ENCODE peak calls at places on chromosomes 12 and 14, in nine cellular contexts. G, R, N, A, J, F, P, H and Z are unnamed samples.

GRCh38 chr14:52776816-52777215 is 14.6 kb downstream of the GNPNAT1 start:
- DNase-seq in P (no peak), R (no peak), N (no peak), F (no peak), J (no peak), A (no peak), H (no peak), G (no peak), Z (no peak)

GRCh38 chr12:29750131-29750927 is 33.4 kb downstream of the TMTC1 start:
- DNase-seq in H (no peak), J (peak; percentile 75), G (no peak), A (no peak), N (no peak), P (no peak), R (no peak), F (no peak), Z (peak; percentile 53)

GRCh38 chr14:35292770-35293561 is 784 bp downstream of the PSMA6 start:
- DNase-seq in A (no peak), H (no peak), G (no peak), F (no peak), R (no peak), N (peak; percentile 11), P (no peak), J (no peak), Z (peak; percentile 30)

GRCh38 chr12:79681008-79681590 is 9.7 kb downstream of the PAWR start:
- DNase-seq in P (no peak), A (no peak), F (no peak), G (peak; percentile 54), J (no peak), N (peak; percentile 76), H (no peak), R (no peak), Z (peak; percentile 71)

GRCh38 chr14:75147423-75148071 is 20.7 kb upstream of the NEK9 start:
- DNase-seq in F (peak; percentile 78), N (peak; percentile 85), J (no peak), G (peak; percentile 98), A (peak; percentile 95), R (no peak), H (peak; percentile 69), P (peak; percentile 61), Z (peak; percentile 89)

GRCh38 chr14:20302042-20302761 is 3.5 kb downstream of the TTC5 start:
- DNase-seq in A (no peak), N (peak; percentile 35), P (no peak), J (no peak), H (no peak), F (no peak), R (no peak), G (peak; percentile 27), Z (peak; percentile 46)

GRCh38 chr12:104764225-104765073 is 193.6 kb downstream of the SLC41A2 start:
- DNase-seq in A (peak; percentile 17), G (no peak), H (no peak), F (no peak), J (peak; percentile 36), P (no peak), R (peak; percentile 46), N (no peak), Z (no peak)

GRCh38 chr12:43637116-43637515 is 85.1 kb upstream of the ADAMTS20 start:
- DNase-seq in G (no peak), H (no peak), R (no peak), J (no peak), F (no peak), P (no peak), A (no peak), N (no peak), Z (no peak)

GRCh38 chr12:101696477-101697196 is 803 bp upstream of the CHPT1 start:
- DNase-seq in J (no peak), G (peak; percentile 18), P (peak; percentile 63), H (peak; percentile 32), F (peak; percentile 57), A (peak; percentile 89), R (peak; percentile 31), N (peak; percentile 20), Z (no peak)

GRCh38 chr14:22542360-22542759 is 46.7 kb downstream of the DAD1 start:
- DNase-seq in G (no peak), H (no peak), N (no peak), R (no peak), F (no peak), J (no peak), P (no peak), A (no peak), Z (no peak)

GRCh38 chr12:30794591-30795409 is 40.0 kb upstream of the CAPRIN2 start:
- DNase-seq in H (no peak), F (no peak), J (no peak), A (no peak), N (peak; percentile 86), R (no peak), G (peak; percentile 97), P (peak; percentile 47), Z (peak; percentile 97)

GRCh38 chr12:109147954-109148353 is 31.6 kb downstream of the ACACB start:
- DNase-seq in R (no peak), N (peak; percentile 81), A (no peak), F (no peak), G (peak; percentile 37), H (no peak), P (no peak), J (no peak), Z (no peak)

GRCh38 chr12:46547421-46548340 is 175.1 kb upstream of the SLC38A2 start:
- DNase-seq in R (no peak), G (no peak), P (no peak), J (no peak), A (no peak), F (no peak), H (no peak), N (peak; percentile 49), Z (no peak)

GRCh38 chr12:87848248-87848868 is 180.8 kb downstream of the C12orf50 start:
- DNase-seq in H (no peak), F (no peak), P (peak; percentile 20), N (peak; percentile 72), R (peak; percentile 54), J (peak; percentile 12), G (peak; percentile 89), A (no peak), Z (peak; percentile 82)

GRCh38 chr12:122852336-122853275 is 17.3 kb downstream of the HIP1R start:
- DNase-seq in G (peak; percentile 43), N (peak; percentile 31), P (no peak), R (no peak), F (no peak), H (no peak), A (no peak), J (no peak), Z (no peak)

GRCh38 chr12:33248364-33248763 is 191.3 kb downstream of the SYT10 start:
- DNase-seq in P (no peak), G (no peak), J (no peak), H (no peak), N (no peak), A (no peak), R (no peak), F (no peak), Z (no peak)

GRCh38 chr12:33247625-33248024 is 192.0 kb downstream of the SYT10 start:
- DNase-seq in G (no peak), R (no peak), N (no peak), P (no peak), F (no peak), J (no peak), H (no peak), A (no peak), Z (no peak)

GRCh38 chr12:33253123-33253522 is 186.5 kb downstream of the SYT10 start:
- DNase-seq in F (no peak), N (no peak), R (no peak), P (no peak), A (no peak), J (no peak), H (no peak), G (no peak), Z (no peak)

GRCh38 chr12:33251548-33251947 is 188.1 kb downstream of the SYT10 start:
- DNase-seq in R (no peak), H (no peak), G (no peak), J (no peak), A (no peak), N (no peak), P (no peak), F (no peak), Z (no peak)
- H3K4me3 ChIP-seq in R (no peak overlapping the region), H (no peak overlapping the region), G (no peak overlapping the region), J (no peak overlapping the region), A (no peak overlapping the region), N (no peak overlapping the region), P (no peak overlapping the region), F (no peak overlapping the region), Z (no peak overlapping the region)

DNA sequence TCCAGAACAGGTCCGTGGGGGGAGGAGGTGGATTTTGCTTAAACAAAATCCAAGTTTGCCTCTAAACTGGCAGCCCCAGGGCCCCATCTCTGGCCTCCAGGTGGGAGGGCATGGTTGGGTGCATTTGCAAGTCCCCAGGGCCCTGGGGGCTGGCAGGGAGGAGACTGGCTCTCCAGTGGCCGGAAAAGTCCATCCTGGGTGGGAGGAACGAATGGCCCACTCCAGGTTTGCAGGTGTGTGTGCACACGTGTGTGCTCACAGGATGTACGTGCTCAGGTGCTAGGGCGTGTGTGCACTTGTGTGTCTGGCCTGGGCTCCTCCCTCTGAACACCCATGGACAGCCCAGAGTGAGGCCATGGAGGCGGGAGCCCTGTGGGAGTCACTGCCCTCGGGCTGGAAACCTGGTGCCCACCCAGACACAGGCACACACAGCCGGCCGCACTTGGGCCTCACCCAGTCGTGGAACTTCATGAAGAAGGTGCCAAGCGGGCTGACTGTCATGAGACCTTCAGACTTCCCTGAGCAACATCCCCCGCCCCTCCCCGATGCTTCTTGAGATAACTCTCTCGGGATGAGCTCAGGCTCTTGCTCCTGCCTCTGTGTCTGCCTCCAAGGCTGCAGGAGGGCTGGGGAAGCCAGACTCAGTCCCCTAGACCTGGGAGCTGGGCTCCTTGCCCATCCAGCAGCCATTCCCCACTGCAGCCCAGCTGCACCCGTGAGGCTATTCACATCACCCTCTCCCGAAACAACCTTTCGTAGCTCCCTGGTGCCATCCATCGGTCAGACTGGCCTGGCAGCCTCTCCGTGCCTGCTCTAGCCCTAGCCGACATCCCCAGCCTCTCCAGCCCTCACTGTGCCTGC is 9.4 kb downstream of the AHNAK2 start:
- DNase-seq in F (peak; percentile 47), N (peak; percentile 41), H (no peak), P (peak; percentile 49), R (peak; percentile 71), G (peak; percentile 49), A (peak; percentile 95), J (no peak), Z (no peak)
- TF ChIP-seq CTCF in F (no peak), N (no peak), H (no peak), P (peak; percentile 40), R (no peak), G (peak; percentile 25), A (no peak), J (no peak), Z (peak; percentile 6)

DNA sequence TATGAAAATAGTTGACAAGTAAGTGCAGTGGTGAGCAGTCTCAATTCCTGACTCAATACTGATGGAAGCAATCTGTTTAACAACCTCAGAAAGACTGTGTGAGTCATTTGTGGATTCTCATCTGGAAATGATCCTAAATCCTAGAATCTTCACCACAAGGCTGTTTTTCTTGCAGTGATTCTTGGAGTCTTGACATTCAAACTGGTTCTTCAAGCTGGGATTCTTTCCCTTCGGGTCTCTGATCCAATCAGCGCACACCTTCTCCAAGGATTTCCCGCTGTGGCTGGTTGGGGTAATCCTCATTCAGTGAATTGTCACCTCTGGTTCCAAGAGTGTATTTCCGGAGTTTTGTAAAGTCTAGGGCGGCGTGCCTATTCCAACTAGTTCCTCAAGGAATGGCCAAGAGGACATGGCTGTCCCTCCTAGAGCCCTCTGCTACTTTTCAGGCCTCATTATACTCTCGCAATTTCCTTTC is 37.7 kb upstream of the FOXJ2 start:
- DNase-seq in F (no peak), J (no peak), A (no peak), G (peak; percentile 79), R (no peak), H (no peak), N (peak; percentile 99), P (no peak), Z (peak; percentile 93)
- H3K4me3 ChIP-seq in F (no peak overlapping the region), J (no peak overlapping the region), A (no peak overlapping the region), G (no peak overlapping the region), R (no peak overlapping the region), H (no peak overlapping the region), N (peak overlapping the region; percentile 14), P (no peak overlapping the region), Z (no peak overlapping the region)

GRCh38 chr12:642633-643477 is 20.4 kb downstream of the NINJ2 start:
- DNase-seq in H (peak; percentile 78), G (peak; percentile 59), F (peak; percentile 90), J (no peak), A (peak; percentile 96), N (peak; percentile 45), R (peak; percentile 87), P (peak; percentile 71), Z (peak; percentile 47)
- TF ChIP-seq CTCF in H (no peak), G (peak; percentile 9), F (peak; percentile 40), J (peak; percentile 20), A (no peak), N (no peak), R (peak; percentile 46), P (peak; percentile 28), Z (peak; percentile 7)